ENCODE peak calls at places on chromosomes 12 and 14, in four cellular contexts. K is H1, S is HepG2, D is K562. B is an unnamed sample.
A peak's percentile ranks its signal among the peaks of the same experiment; 100 is the strongest.

GRCh38 chr12:18932715-18933114 is 194.8 kb downstream of the CAPZA3 start:
- DNase-seq in K (no peak), S (no peak), D (no peak), B (no peak)

GRCh38 chr12:128180166-128180565 is 86.8 kb upstream of the TMEM132C start:
- DNase-seq in K (no peak), S (no peak), D (no peak), B (no peak)

GRCh38 chr12:15001733-15002471 is 29.1 kb downstream of the PDE6H start:
- DNase-seq in K (peak; percentile 54), S (peak; percentile 6), D (no peak), B (no peak)

GRCh38 chr12:128388461-128388921 is 121.5 kb downstream of the TMEM132C start:
- DNase-seq in K (no peak), S (no peak), D (no peak), B (no peak)

GRCh38 chr14:53519137-53519536 is 366.0 kb upstream of the DDHD1 start:
- DNase-seq in K (no peak), S (no peak), D (no peak), B (no peak)

GRCh38 chr12:121748571-121749265 is 36.2 kb downstream of the TMEM120B start:
- DNase-seq in K (peak; percentile 52), S (peak; percentile 88), D (peak; percentile 95), B (peak; percentile 95)

GRCh38 chr14:25121342-25122129 is 71.6 kb upstream of the STXBP6 start:
- DNase-seq in K (no peak), S (peak; percentile 34), D (peak; percentile 7), B (no peak)

GRCh38 chr14:55084648-55085441 is 33.4 kb downstream of the MAPK1IP1L start:
- DNase-seq in K (no peak), S (no peak), D (no peak), B (no peak)

GRCh38 chr12:77231548-77231947 is 166.2 kb upstream of the E2F7 start:
- DNase-seq in K (no peak), S (no peak), D (no peak), B (peak; percentile 93)

GRCh38 chr12:650983-651382 is 12.3 kb downstream of the NINJ2 start:
- DNase-seq in K (no peak), S (no peak), D (no peak), B (no peak)

GRCh38 chr12:51817027-51817953 is 31.2 kb downstream of the FIGNL2 start:
- DNase-seq in K (no peak), S (no peak), D (no peak), B (no peak)

GRCh38 chr12:89752331-89752730 is 43.7 kb upstream of the ATP2B1 start:
- DNase-seq in K (no peak), S (no peak), D (no peak), B (no peak)

GRCh38 chr14:94342334-94342934 is 19.3 kb upstream of the SERPINA6 start:
- DNase-seq in K (no peak), S (peak; percentile 82), D (no peak), B (peak; percentile 1)

GRCh38 chr14:39841088-39841487 is 408.9 kb upstream of the FBXO33 start:
- DNase-seq in K (no peak), S (no peak), D (no peak), B (no peak)

GRCh38 chr12:107134558-107134957 is 41.2 kb upstream of the CRY1 start:
- DNase-seq in K (peak; percentile 63), S (peak; percentile 73), D (peak; percentile 58), B (no peak)

GRCh38 chr14:98144964-98145363 is 1127.0 kb downstream of the BCL11B start:
- DNase-seq in K (no peak), S (no peak), D (no peak), B (no peak)

GRCh38 chr12:124720019-124720686 is 143.5 kb downstream of the SCARB1 start:
- DNase-seq in K (no peak), S (no peak), D (no peak), B (peak; percentile 72)

GRCh38 chr12:4214912-4215861 is 58.4 kb upstream of the CCND2 start:
- DNase-seq in K (peak; percentile 40), S (no peak), D (peak; percentile 60), B (no peak)

GRCh38 chr14:24956104-24956503 is 93.8 kb downstream of the STXBP6 start:
- DNase-seq in K (no peak), S (no peak), D (no peak), B (no peak)

GRCh38 chr12:103580026-103580425 is 7.0 kb upstream of the STAB2 start:
- DNase-seq in K (no peak), S (no peak), D (no peak), B (peak; percentile 87)

GRCh38 chr12:89064780-89065179 is 287.5 kb downstream of the DUSP6 start:
- DNase-seq in K (no peak), S (no peak), D (no peak), B (no peak)

DNA sequence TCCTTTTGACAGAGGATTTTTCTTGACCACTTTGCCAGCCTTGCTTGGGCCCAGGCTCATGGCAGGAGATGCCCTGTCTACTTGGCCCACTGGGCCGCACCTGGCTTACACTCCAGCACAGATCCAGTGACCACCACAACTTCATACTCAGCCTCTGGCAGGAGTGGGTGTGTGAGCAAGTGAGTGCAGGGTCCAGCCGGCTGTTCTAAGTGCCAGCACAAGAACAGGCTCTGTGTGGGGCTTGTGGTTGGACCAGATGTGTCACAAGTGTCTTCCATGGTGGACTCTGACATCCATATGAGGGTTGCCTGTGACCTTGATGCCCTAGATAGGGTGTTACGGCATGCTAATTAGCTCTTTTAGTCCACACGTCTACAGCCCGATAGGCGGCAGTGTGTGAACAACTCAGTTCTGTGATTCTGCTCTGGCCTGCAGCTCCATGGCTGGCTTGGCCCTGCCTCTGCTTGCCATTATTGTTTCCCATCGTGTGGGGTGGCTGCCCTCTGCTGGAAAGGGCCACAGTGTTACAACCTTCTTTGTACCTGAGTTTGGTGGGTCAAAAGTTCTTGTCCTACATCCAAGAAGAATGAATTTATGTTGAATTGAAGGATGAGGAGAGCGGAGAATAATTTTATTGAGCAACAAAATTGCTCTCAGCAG is 1089.1 kb downstream of the SLC6A15 start:
- DNase-seq in K (peak; percentile 78), S (peak; percentile 27), D (peak; percentile 20), B (peak; percentile 1)
- TF ChIP-seq JUN in K (no peak), S (no peak), D (no peak), B (no peak)

GRCh38 chr12:70645494-70646317 is 8.5 kb upstream of the PTPRB start:
- DNase-seq in K (no peak), S (peak; percentile 41), D (peak; percentile 84), B (peak; percentile 95)
- H2AFZ ChIP-seq in K (peak overlapping the region; percentile 35), S (no peak overlapping the region), D (peak overlapping the region; percentile 82), B (peak overlapping the region; percentile 11)

GRCh38 chr12:70154087-70154486 is 89.1 kb upstream of the CNOT2 start:
- DNase-seq in K (no peak), S (no peak), D (no peak), B (no peak)

GRCh38 chr12:70154960-70155589 is 88.2 kb upstream of the CNOT2 start:
- DNase-seq in K (no peak), S (no peak), D (no peak), B (no peak)

GRCh38 chr12:70149665-70150064 is 93.6 kb upstream of the CNOT2 start:
- DNase-seq in K (no peak), S (no peak), D (no peak), B (no peak)

GRCh38 chr12:70151993-70152392 is 91.2 kb upstream of the CNOT2 start:
- DNase-seq in K (no peak), S (no peak), D (peak; percentile 54), B (no peak)

DNA sequence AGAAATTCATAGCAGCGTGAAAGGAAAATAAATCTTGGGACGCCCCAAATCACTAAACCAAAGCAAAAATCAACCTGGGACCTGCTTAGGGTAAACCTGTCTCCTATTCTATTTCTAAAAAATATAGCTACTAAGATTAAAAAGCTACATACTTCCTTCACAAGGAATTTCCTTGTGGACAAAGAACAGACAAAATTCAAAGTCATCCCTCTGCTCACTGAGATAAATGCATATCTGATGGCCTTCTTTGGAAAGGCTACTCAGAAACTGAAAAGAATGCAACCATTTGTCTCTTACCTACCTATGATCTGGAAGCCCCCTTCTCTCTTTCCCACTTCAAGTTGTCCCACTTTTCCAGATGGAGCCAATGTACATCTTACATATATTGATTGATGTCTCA is 93.0 kb upstream of the CNOT2 start:
- DNase-seq in K (no peak), S (no peak), D (no peak), B (no peak)
- TF ChIP-seq JUN in K (no peak), S (no peak), D (no peak), B (no peak)

GRCh38 chr14:72598328-72598727 is 295.6 kb downstream of the DPF3 start:
- DNase-seq in K (no peak), S (no peak), D (peak; percentile 10), B (no peak)

GRCh38 chr14:72597834-72598233 is 296.1 kb downstream of the DPF3 start:
- DNase-seq in K (no peak), S (no peak), D (no peak), B (no peak)

GRCh38 chr14:72600551-72601330 is 293.2 kb downstream of the DPF3 start:
- DNase-seq in K (no peak), S (no peak), D (no peak), B (no peak)

GRCh38 chr14:72603639-72604038 is 290.3 kb downstream of the DPF3 start:
- DNase-seq in K (no peak), S (no peak), D (no peak), B (no peak)

GRCh38 chr14:72599579-72600470 is 294.1 kb downstream of the DPF3 start:
- DNase-seq in K (no peak), S (no peak), D (peak; percentile 68), B (no peak)
- H2AFZ ChIP-seq in K (peak overlapping the region; percentile 97), S (no peak overlapping the region), D (no peak overlapping the region), B (no peak overlapping the region)